ENCODE peak calls at places on chromosomes 7 and 10, in five cellular contexts. Z, Q, E, K and P are unnamed samples.

GRCh38 chr7:32070406-32071360 is at the start of gene PDE1C:
- DNase-seq in Z (no peak), K (no peak), E (no peak), Q (peak; percentile 70), P (no peak)

GRCh38 chr10:20105931-20106330 is 289.7 kb downstream of the PLXDC2 start:
- DNase-seq in Q (no peak), E (no peak), Z (no peak), K (no peak), P (no peak)

GRCh38 chr7:81705206-81705605 is 64.6 kb downstream of the HGF start:
- DNase-seq in Q (no peak), Z (no peak), E (no peak), K (no peak), P (no peak)

GRCh38 chr7:46742608-46743000 is 821.5 kb upstream of the IGFBP3 start:
- DNase-seq in K (no peak), Q (no peak), E (no peak), Z (no peak), P (no peak)

GRCh38 chr7:18996583-18996982 is 120.9 kb downstream of the TWIST1 start:
- DNase-seq in Q (no peak), K (no peak), Z (no peak), E (no peak), P (no peak)

GRCh38 chr10:132882069-132882468 is 60.3 kb downstream of the CFAP46 start:
- DNase-seq in K (no peak), Z (no peak), E (no peak), Q (no peak), P (no peak)

GRCh38 chr10:116690356-116691078 is 51.8 kb downstream of the HSPA12A start:
- DNase-seq in E (no peak), Q (peak; percentile 57), K (no peak), Z (peak; percentile 17), P (no peak)

GRCh38 chr7:70512719-70513118 is 619.2 kb upstream of the GALNT17 start:
- DNase-seq in E (no peak), K (no peak), Z (no peak), Q (no peak), P (no peak)

GRCh38 chr7:151373599-151373998 is 32.0 kb downstream of the NUB1 start:
- DNase-seq in K (no peak), Q (peak; percentile 42), Z (no peak), E (no peak), P (no peak)

GRCh38 chr10:32112055-32112454 is 55.8 kb upstream of the KIF5B start:
- DNase-seq in Q (no peak), E (peak; percentile 50), Z (no peak), K (no peak), P (peak; percentile 6)

GRCh38 chr10:126867567-126868365 is 37.5 kb upstream of the DOCK1 start:
- DNase-seq in K (no peak), Q (no peak), Z (no peak), E (no peak), P (no peak)

GRCh38 chr10:68073631-68074403 is 1.3 kb downstream of the HERC4 start:
- DNase-seq in Q (no peak), E (no peak), Z (peak; percentile 26), K (no peak), P (no peak)

GRCh38 chr10:128687408-128687807 is 561.2 kb upstream of the MKI67 start:
- DNase-seq in Z (no peak), E (no peak), Q (no peak), K (no peak), P (no peak)

GRCh38 chr7:111329367-111330234 is 232.7 kb downstream of the IMMP2L start:
- DNase-seq in E (no peak), Z (peak; percentile 64), K (no peak), Q (no peak), P (no peak)

GRCh38 chr10:102421645-102422585 is 1.3 kb downstream of the FBXL15 start:
- DNase-seq in Q (peak; percentile 64), Z (peak; percentile 83), K (no peak), E (peak; percentile 28), P (no peak)

GRCh38 chr10:6473901-6474370 is 106.1 kb downstream of the PRKCQ start:
- DNase-seq in Z (peak; percentile 45), K (peak; percentile 11), Q (no peak), E (no peak), P (no peak)

GRCh38 chr7:32957326-32958045 is at the start of gene FKBP9:
- DNase-seq in K (no peak), E (peak; percentile 76), Z (peak; percentile 86), Q (peak; percentile 89), P (no peak)

GRCh38 chr10:16787361-16787791 is 29.8 kb downstream of the RSU1 start:
- DNase-seq in Q (no peak), Z (no peak), K (no peak), E (no peak), P (no peak)

GRCh38 chr7:93150200-93150835 is 2.1 kb upstream of the SAMD9L start:
- DNase-seq in K (no peak), Z (no peak), Q (no peak), E (no peak), P (no peak)

GRCh38 chr7:5197811-5198210 is 7.8 kb downstream of the WIPI2 start:
- DNase-seq in K (no peak), Z (no peak), E (no peak), Q (no peak), P (no peak)

GRCh38 chr10:122265896-122266295 is 5.2 kb upstream of the BTBD16 start:
- DNase-seq in Q (no peak), Z (no peak), K (no peak), E (no peak), P (no peak)

GRCh38 chr10:33010132-33011037 is 52.4 kb upstream of the ITGB1 start:
- DNase-seq in Z (no peak), K (no peak), E (peak; percentile 34), Q (no peak), P (peak; percentile 77)

GRCh38 chr7:27174077-27175004 is at the start of gene HOXA10:
- DNase-seq in E (no peak), Z (no peak), Q (peak; percentile 69), K (no peak), P (no peak)

GRCh38 chr10:106424981-106425380 is 739.5 kb downstream of the SORCS1 start:
- DNase-seq in Z (no peak), K (no peak), E (no peak), Q (no peak), P (no peak)

GRCh38 chr7:136878878-136879277 is 10.4 kb downstream of the CHRM2 start:
- DNase-seq in E (no peak), K (no peak), Z (no peak), Q (no peak), P (no peak)

GRCh38 chr7:26397786-26398435 is 106.2 kb downstream of the SNX10 start:
- DNase-seq in Q (peak; percentile 75), Z (peak; percentile 53), K (no peak), E (no peak), P (no peak)

GRCh38 chr7:105346593-105347322 is 42.0 kb downstream of the SRPK2 start:
- DNase-seq in E (no peak), Z (no peak), Q (no peak), K (no peak), P (no peak)

GRCh38 chr10:64007157-64007556 is 486.0 kb downstream of the REEP3 start:
- DNase-seq in E (no peak), Z (no peak), K (no peak), Q (no peak), P (no peak)
- TF ChIP-seq EZH2 in E (no peak), Z (no peak), K (no peak), Q (no peak), P (no peak)

DNA sequence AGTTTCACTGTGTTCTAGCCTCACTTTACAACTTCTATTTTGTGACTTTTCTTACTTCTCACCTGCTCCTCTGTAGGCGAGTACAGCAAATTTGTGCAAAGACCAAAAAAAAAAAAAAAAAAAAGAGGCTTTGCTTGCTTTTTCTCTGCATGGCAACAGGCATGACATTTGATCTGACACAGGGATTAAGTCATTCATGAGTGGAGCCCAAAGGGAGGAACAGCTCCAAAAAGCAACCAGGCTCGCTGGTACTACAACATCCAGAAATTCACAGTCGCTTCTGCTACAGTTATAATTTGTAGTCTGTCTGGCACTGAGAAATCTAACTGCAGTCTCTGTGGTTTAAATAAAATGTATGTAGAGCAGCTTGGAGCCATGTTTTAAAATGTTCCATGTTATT is 31.7 kb downstream of the MKX start:
- DNase-seq in E (no peak), Q (no peak), K (no peak), Z (no peak), P (no peak)
- TF ChIP-seq ZNF274 in E (no peak), Q (no peak), K (no peak), Z (no peak), P (no peak)

DNA sequence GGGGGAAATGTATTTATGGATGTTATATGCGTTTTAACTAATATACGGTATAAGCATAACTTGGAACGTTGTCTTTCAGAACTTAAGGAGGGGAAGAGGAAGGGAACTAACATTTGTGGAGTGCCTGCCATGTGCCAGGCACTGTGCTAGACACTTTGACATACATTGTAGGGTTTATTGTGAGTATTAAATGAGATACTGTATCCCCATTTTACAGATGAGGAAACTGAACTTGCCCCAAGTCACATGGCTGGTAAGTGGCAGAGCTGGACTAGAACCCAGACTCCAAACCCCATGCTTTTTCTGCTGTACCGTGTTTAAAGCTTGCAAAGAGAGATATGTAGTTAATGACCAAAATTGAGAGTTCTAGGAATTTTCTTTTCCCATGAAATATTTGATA is 74.6 kb downstream of the CREM start:
- DNase-seq in Z (no peak), Q (no peak), K (no peak), E (no peak), P (no peak)
- H3K27ac ChIP-seq in Z (no peak overlapping the region), Q (no peak overlapping the region), K (no peak overlapping the region), E (no peak overlapping the region), P (no peak overlapping the region)

GRCh38 chr10:1550616-1551015 is 186.7 kb downstream of the ADARB2 start:
- DNase-seq in K (no peak), Z (no peak), Q (no peak), E (no peak), P (no peak)
- TF ChIP-seq EZH2 in K (no peak), Z (no peak), Q (no peak), E (no peak), P (no peak)

DNA sequence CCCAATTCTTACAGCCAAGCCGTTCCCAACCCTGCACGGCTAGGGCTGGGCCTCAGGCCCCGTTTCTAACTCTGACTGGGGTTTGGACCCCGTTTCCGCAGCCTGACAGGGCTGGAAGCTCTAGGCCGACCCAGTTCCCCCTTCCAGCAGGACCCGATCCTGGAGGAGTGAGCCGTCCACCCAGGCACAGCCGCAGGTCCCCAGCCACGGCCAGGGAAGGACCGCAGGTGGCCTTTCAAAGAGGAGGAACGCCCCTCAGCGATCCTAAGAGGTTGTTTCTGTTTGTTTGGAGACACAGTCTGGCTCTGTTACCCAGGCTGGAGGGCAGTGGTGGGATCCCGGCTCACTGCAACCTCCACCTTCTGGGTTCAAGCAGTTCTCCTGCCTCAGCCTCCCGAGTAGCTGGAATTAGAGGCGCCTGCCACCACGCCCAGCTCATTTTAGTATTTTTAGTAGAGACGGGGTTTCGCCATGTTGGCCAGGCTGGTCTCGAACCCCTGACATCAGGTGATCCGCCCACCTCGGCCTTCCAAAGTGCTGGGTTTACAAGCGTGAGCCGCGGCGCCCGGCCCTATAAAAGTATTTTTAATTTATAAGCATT is 778 bp upstream of the GET4 start:
- DNase-seq in Q (no peak), K (no peak), E (no peak), Z (peak; percentile 10), P (no peak)
- TF ChIP-seq ZNF274 in Q (no peak), K (no peak), E (no peak), Z (no peak), P (no peak)

GRCh38 chr10:70255329-70256299 is 22.4 kb upstream of the PPA1 start:
- DNase-seq in Z (peak; percentile 39), Q (no peak), K (no peak), E (peak; percentile 82), P (peak; percentile 90)
- H3K27ac ChIP-seq in Z (no peak overlapping the region), Q (no peak overlapping the region), K (no peak overlapping the region), E (no peak overlapping the region), P (no peak overlapping the region)